ENCODE peak calls at places on chromosome 17, in five cellular contexts. One of them, this sample, is unnamed.

GRCh38 chr17:60161598-60162330 is 12.0 kb downstream of the CA4 start:
- DNase-seq in cardiac fibroblast: no peak
- DNase-seq in activated T-cell treated with anti-CD3 and anti-CD28 coated beads, Interleukin-2, amount 50 U/mL, for 72 hours: no peak
- DNase-seq in ovary: no peak
- DNase-seq in activated T-helper 1 cell treated with anti-CD3 and anti-CD28 coated beads, Interleukin-2, amount 50 U/mL, for 16 hours: no peak
- DNase-seq in this sample: no peak

GRCh38 chr17:77708049-77708448 is 250.5 kb upstream of the TNRC6C start:
- DNase-seq in activated T-helper 1 cell treated with anti-CD3 and anti-CD28 coated beads, Interleukin-2, amount 50 U/mL, for 16 hours: no peak
- DNase-seq in cardiac fibroblast: no peak
- DNase-seq in activated T-cell treated with anti-CD3 and anti-CD28 coated beads, Interleukin-2, amount 50 U/mL, for 72 hours: no peak
- DNase-seq in ovary: no peak
- DNase-seq in this sample: no peak

GRCh38 chr17:35934760-35935159 is 4.2 kb upstream of the RDM1 start:
- DNase-seq in activated T-helper 1 cell treated with anti-CD3 and anti-CD28 coated beads, Interleukin-2, amount 50 U/mL, for 16 hours: no peak
- DNase-seq in ovary: no peak
- DNase-seq in cardiac fibroblast: peak
- DNase-seq in activated T-cell treated with anti-CD3 and anti-CD28 coated beads, Interleukin-2, amount 50 U/mL, for 72 hours: no peak
- DNase-seq in this sample: no peak

GRCh38 chr17:72121164-72122001 is 563 bp downstream of the SOX9 start:
- DNase-seq in activated T-helper 1 cell treated with anti-CD3 and anti-CD28 coated beads, Interleukin-2, amount 50 U/mL, for 16 hours: no peak
- DNase-seq in activated T-cell treated with anti-CD3 and anti-CD28 coated beads, Interleukin-2, amount 50 U/mL, for 72 hours: no peak
- DNase-seq in ovary: no peak
- DNase-seq in cardiac fibroblast: peak
- DNase-seq in this sample: no peak

GRCh38 chr17:4498461-4499397 is at the start of gene SPNS2:
- DNase-seq in activated T-cell treated with anti-CD3 and anti-CD28 coated beads, Interleukin-2, amount 50 U/mL, for 72 hours: peak
- DNase-seq in cardiac fibroblast: peak
- DNase-seq in activated T-helper 1 cell treated with anti-CD3 and anti-CD28 coated beads, Interleukin-2, amount 50 U/mL, for 16 hours: peak
- DNase-seq in ovary: peak
- DNase-seq in this sample: no peak

GRCh38 chr17:55462711-55463110 is 41.1 kb upstream of the MMD start:
- DNase-seq in ovary: no peak
- DNase-seq in activated T-helper 1 cell treated with anti-CD3 and anti-CD28 coated beads, Interleukin-2, amount 50 U/mL, for 16 hours: no peak
- DNase-seq in cardiac fibroblast: no peak
- DNase-seq in activated T-cell treated with anti-CD3 and anti-CD28 coated beads, Interleukin-2, amount 50 U/mL, for 72 hours: no peak
- DNase-seq in this sample: no peak

GRCh38 chr17:59311051-59311468 is 20.4 kb upstream of the YPEL2 start:
- DNase-seq in activated T-helper 1 cell treated with anti-CD3 and anti-CD28 coated beads, Interleukin-2, amount 50 U/mL, for 16 hours: no peak
- DNase-seq in cardiac fibroblast: peak
- DNase-seq in ovary: no peak
- DNase-seq in activated T-cell treated with anti-CD3 and anti-CD28 coated beads, Interleukin-2, amount 50 U/mL, for 72 hours: peak
- DNase-seq in this sample: no peak

GRCh38 chr17:76138234-76138895 is 2.7 kb downstream of the FOXJ1 start:
- DNase-seq in cardiac fibroblast: no peak
- DNase-seq in ovary: no peak
- DNase-seq in activated T-helper 1 cell treated with anti-CD3 and anti-CD28 coated beads, Interleukin-2, amount 50 U/mL, for 16 hours: no peak
- DNase-seq in activated T-cell treated with anti-CD3 and anti-CD28 coated beads, Interleukin-2, amount 50 U/mL, for 72 hours: no peak
- DNase-seq in this sample: no peak

GRCh38 chr17:79628861-79629547 is 18.2 kb upstream of the RBFOX3 start:
- DNase-seq in activated T-helper 1 cell treated with anti-CD3 and anti-CD28 coated beads, Interleukin-2, amount 50 U/mL, for 16 hours: no peak
- DNase-seq in cardiac fibroblast: no peak
- DNase-seq in activated T-cell treated with anti-CD3 and anti-CD28 coated beads, Interleukin-2, amount 50 U/mL, for 72 hours: no peak
- DNase-seq in ovary: peak
- DNase-seq in this sample: no peak